ENCODE peak calls at places on chromosomes 4 and X, in five cellular contexts. C is PC-3, Q is astrocyte, I is BE2C, W is IMR-90. Y is an unnamed sample.
A peak's percentile ranks its signal among the peaks of the same experiment; 100 is the strongest.

GRCh38 chrX:55489315-55490009 is at the start of gene USP51:
- DNase-seq in C (no peak), Q (no peak), I (peak; percentile 8), W (peak; percentile 51), Y (no peak)

GRCh38 chr4:140568507-140569306 is at the start of gene UCP1:
- DNase-seq in C (no peak), Q (no peak), I (peak; percentile 32), W (no peak), Y (no peak)

GRCh38 chrX:101595739-101596419 is 21.9 kb downstream of the ARMCX6 start:
- DNase-seq in C (peak; percentile 70), Q (peak; percentile 48), I (peak; percentile 20), W (peak; percentile 75), Y (no peak)

GRCh38 chrX:83521905-83522304 is 13.8 kb downstream of the POU3F4 start:
- DNase-seq in C (no peak), Q (no peak), I (no peak), W (no peak), Y (no peak)

GRCh38 chr4:74675673-74676279 is 118.5 kb downstream of the BTC start:
- DNase-seq in C (peak; percentile 82), Q (peak; percentile 33), I (peak; percentile 13), W (peak; percentile 76), Y (no peak)

GRCh38 chrX:6149231-6149870 is 79.3 kb downstream of the NLGN4X start:
- DNase-seq in C (no peak), Q (peak; percentile 43), I (no peak), W (no peak), Y (no peak)

GRCh38 chr4:92047209-92047877 is 256.4 kb upstream of the GRID2 start:
- DNase-seq in C (peak; percentile 38), Q (peak; percentile 46), I (no peak), W (peak; percentile 1), Y (no peak)

GRCh38 chr4:621296-622070 is 3.9 kb upstream of the PDE6B start:
- DNase-seq in C (no peak), Q (no peak), I (no peak), W (no peak), Y (no peak)

GRCh38 chr4:84530449-84530848 is 31.4 kb upstream of the NKX6-1 start:
- DNase-seq in C (no peak), Q (peak; percentile 19), I (peak; percentile 45), W (peak; percentile 4), Y (no peak)

GRCh38 chr4:154491341-154491679 is 289 bp downstream of the DCHS2 start:
- DNase-seq in C (peak; percentile 13), Q (peak; percentile 4), I (peak; percentile 16), W (peak; percentile 5), Y (no peak)

GRCh38 chr4:95835672-95836071 is 4.2 kb upstream of the PDHA2 start:
- DNase-seq in C (peak; percentile 23), Q (no peak), I (peak; percentile 21), W (no peak), Y (no peak)
- H3K9me3 ChIP-seq in C (no peaks in the 10 kb centered on the region), Q (no peaks in the 10 kb centered on the region), I (no peaks in the 10 kb centered on the region), W (peaks cover 7% of the 10 kb centered on the region), Y (no peaks in the 10 kb centered on the region)

GRCh38 chrX:123322531-123322930 is 138.5 kb downstream of the GRIA3 start:
- DNase-seq in C (no peak), Q (no peak), I (no peak), W (no peak), Y (no peak)
- H3K9me3 ChIP-seq in C (no peaks in the 10 kb centered on the region), Q (no peaks in the 10 kb centered on the region), I (no peaks in the 10 kb centered on the region), W (no peaks in the 10 kb centered on the region), Y (no peaks in the 10 kb centered on the region)

DNA sequence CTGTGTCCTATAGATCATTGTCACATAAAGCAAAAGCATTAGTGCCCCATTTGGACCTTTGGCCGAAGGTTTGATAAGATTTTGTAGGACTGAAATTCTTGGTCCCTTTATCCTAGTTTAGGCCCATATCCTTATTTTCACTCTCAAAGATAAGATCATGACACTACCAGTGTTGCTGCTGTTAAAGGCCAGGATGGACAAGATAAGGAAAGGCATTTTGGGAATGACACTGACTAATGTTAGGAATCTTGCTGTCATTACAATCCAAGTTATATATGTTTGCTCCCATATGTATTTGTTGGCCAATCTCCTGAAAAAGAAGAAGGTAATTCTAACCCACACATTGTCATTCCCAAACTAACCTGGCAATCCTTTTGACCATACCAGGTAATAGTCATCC is 101.3 kb upstream of the VAMP7 start:
- DNase-seq in C (no peak), Q (no peak), I (no peak), W (no peak), Y (no peak)
- H3K9me3 ChIP-seq in C (no peaks in the 10 kb centered on the region), Q (no peaks in the 10 kb centered on the region), I (no peaks in the 10 kb centered on the region), W (no peaks in the 10 kb centered on the region), Y (no peaks in the 10 kb centered on the region)

GRCh38 chr4:24968992-24969391 is 56.1 kb upstream of the CCDC149 start:
- DNase-seq in C (no peak), Q (no peak), I (no peak), W (no peak), Y (no peak)

GRCh38 chr4:24971192-24971591 is 58.4 kb upstream of the CCDC149 start:
- DNase-seq in C (peak; percentile 43), Q (no peak), I (no peak), W (no peak), Y (no peak)

GRCh38 chr4:24970191-24970590 is 57.3 kb upstream of the CCDC149 start:
- DNase-seq in C (no peak), Q (no peak), I (no peak), W (no peak), Y (no peak)

GRCh38 chr4:24970635-24971034 is 57.8 kb upstream of the CCDC149 start:
- DNase-seq in C (no peak), Q (no peak), I (no peak), W (no peak), Y (no peak)

GRCh38 chr4:24969486-24969885 is 56.6 kb upstream of the CCDC149 start:
- DNase-seq in C (no peak), Q (no peak), I (no peak), W (no peak), Y (no peak)
- H3K9me3 ChIP-seq in C (no peaks in the 10 kb centered on the region), Q (peaks cover 9% of the 10 kb centered on the region), I (no peaks in the 10 kb centered on the region), W (no peaks in the 10 kb centered on the region), Y (no peaks in the 10 kb centered on the region)

DNA sequence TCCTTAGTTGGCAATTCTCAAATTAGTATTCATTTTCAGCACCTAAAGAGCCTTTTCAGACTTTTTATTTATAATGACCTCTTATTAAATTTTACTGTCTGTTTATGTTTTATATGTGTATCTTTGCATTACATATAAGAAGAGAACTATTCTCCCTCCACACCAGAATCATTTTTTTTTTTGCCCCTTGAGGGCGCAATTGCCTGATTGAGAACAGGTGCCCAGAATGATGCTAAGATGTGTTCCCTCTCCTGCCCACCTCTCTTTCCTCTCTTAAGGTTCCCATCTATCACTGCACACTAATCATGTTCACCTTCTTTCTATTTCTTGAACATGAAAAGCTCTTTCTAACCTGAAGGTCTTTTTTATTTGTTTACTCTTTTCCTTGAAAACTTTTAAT is 44.2 kb upstream of the ADAM29 start:
- DNase-seq in C (peak; percentile 63), Q (no peak), I (peak; percentile 28), W (no peak), Y (no peak)
- H3K9me3 ChIP-seq in C (no peaks in the 10 kb centered on the region), Q (peaks cover under 1% of the 10 kb centered on the region), I (no peaks in the 10 kb centered on the region), W (peaks cover 5% of the 10 kb centered on the region), Y (no peaks in the 10 kb centered on the region)

GRCh38 chrX:52504551-52504950 is 8.9 kb downstream of the XAGE1A start:
- DNase-seq in C (no peak), Q (no peak), I (no peak), W (no peak), Y (no peak)
- H3K9me3 ChIP-seq in C (no peaks in the 10 kb centered on the region), Q (no peaks in the 10 kb centered on the region), I (no peaks in the 10 kb centered on the region), W (no peaks in the 10 kb centered on the region), Y (no peaks in the 10 kb centered on the region)

GRCh38 chr4:41752081-41752836 is 3.7 kb upstream of the PHOX2B start:
- DNase-seq in C (no peak), Q (no peak), I (no peak), W (no peak), Y (no peak)

GRCh38 chr4:41749650-41750049 is 1.1 kb upstream of the PHOX2B start:
- DNase-seq in C (no peak), Q (no peak), I (no peak), W (no peak), Y (no peak)

GRCh38 chr4:41751325-41752061 is 3.0 kb upstream of the PHOX2B start:
- DNase-seq in C (no peak), Q (no peak), I (peak; percentile 82), W (no peak), Y (no peak)

GRCh38 chr4:41750158-41750623 is 1.7 kb upstream of the PHOX2B start:
- DNase-seq in C (no peak), Q (no peak), I (peak; percentile 14), W (no peak), Y (no peak)

DNA sequence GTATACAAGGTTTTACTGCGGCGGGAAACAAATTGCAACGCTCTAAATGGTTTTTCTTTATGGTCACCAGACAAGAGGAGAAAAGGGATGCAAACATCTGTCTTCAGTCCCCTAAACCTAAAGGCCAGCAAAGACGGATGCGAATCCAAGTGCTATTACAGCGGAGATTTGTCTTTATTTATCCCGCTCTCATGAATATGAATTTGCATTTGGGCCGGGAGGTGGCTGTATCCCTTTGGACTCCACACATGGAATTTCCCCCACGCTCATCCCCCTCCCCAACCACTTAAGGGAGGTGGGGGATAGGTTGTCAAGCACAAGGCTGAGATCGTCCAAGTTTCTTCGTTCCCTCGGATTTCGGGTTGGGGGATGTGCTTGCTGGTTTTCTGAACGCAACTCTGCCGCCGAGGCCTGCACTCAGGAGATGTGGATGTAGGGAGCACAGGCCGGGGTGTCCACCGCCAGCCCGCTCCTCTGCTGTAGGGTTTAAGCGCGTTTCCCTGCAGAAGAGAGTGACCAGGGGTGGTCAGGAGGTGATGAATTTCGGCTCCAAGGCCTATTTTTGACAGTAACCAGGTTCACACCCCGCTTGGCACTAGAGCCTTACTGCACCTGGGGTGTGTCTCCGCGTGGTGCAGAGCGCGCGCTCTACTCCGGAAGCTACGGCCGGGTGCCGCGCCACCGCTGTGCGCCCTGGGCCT is 2.2 kb upstream of the PHOX2B start:
- DNase-seq in C (no peak), Q (no peak), I (peak; percentile 67), W (no peak), Y (no peak)
- H3K9me3 ChIP-seq in C (no peaks in the 10 kb centered on the region), Q (peaks cover 3% of the 10 kb centered on the region), I (no peaks in the 10 kb centered on the region), W (peaks cover 15% of the 10 kb centered on the region), Y (no peaks in the 10 kb centered on the region)

GRCh38 chr4:22090655-22091350 is 142.2 kb upstream of the KCNIP4 start:
- DNase-seq in C (peak; percentile 61), Q (peak; percentile 42), I (no peak), W (no peak), Y (no peak)

GRCh38 chr4:22093126-22093525 is 144.6 kb upstream of the KCNIP4 start:
- DNase-seq in C (no peak), Q (no peak), I (no peak), W (no peak), Y (no peak)

GRCh38 chr4:22094217-22094616 is 145.6 kb upstream of the KCNIP4 start:
- DNase-seq in C (no peak), Q (no peak), I (no peak), W (no peak), Y (no peak)

GRCh38 chr4:22091906-22092305 is 143.3 kb upstream of the KCNIP4 start:
- DNase-seq in C (no peak), Q (no peak), I (no peak), W (no peak), Y (no peak)

GRCh38 chr4:22091351-22091731 is 142.8 kb upstream of the KCNIP4 start:
- DNase-seq in C (peak; percentile 21), Q (no peak), I (no peak), W (no peak), Y (no peak)
- H3K9me3 ChIP-seq in C (peaks cover 3% of the 10 kb centered on the region), Q (no peaks in the 10 kb centered on the region), I (no peaks in the 10 kb centered on the region), W (peaks cover 2% of the 10 kb centered on the region), Y (no peaks in the 10 kb centered on the region)

Y was measured in T-helper 17 cell.